ENCODE peak calls at places on chromosomes 16 and 17, in eight cellular contexts. U is stimulated activated CD8-positive, alpha-beta memory T cell treated with anti-CD3 and anti-CD28 coated beads, Interleukin-2, amount 100 ng/mL, for 48 hours; N is RWPE2; R is NCI-H345; L is activated CD4-positive, alpha-beta T cell treated with anti-CD3 and anti-CD28 coated beads, Interleukin-2, amount 50 U/mL, for 1 hour; P is HCT116; M is WTC11; K is MM.1S. O is an unnamed sample.
A peak's percentile ranks its signal among the peaks of the same experiment; 100 is the strongest.

GRCh38 chr17:63842173-63842539 is 329 bp downstream of the SMARCD2 start:
- DNase-seq in U (no peak), N (no peak), R (peak; percentile 45), L (no peak), P (no peak), M (peak; percentile 40), K (no peak), O (no peak)

GRCh38 chr16:4361944-4362311 is 9.7 kb upstream of the VASN start:
- DNase-seq in U (no peak), N (no peak), R (no peak), L (no peak), P (no peak), M (no peak), K (no peak), O (no peak)

GRCh38 chr17:51056813-51057510 is 63.7 kb downstream of the SPAG9 start:
- DNase-seq in U (no peak), N (no peak), R (peak; percentile 5), L (peak; percentile 9), P (peak; percentile 32), M (peak; percentile 40), K (peak; percentile 62), O (no peak)

GRCh38 chr17:5078106-5079028 is at the start of gene ZFP3:
- DNase-seq in U (peak; percentile 64), N (peak; percentile 74), R (peak; percentile 76), L (peak; percentile 57), P (no peak), M (peak; percentile 58), K (no peak), O (peak; percentile 61)

GRCh38 chr16:53502331-53503269 is at the start of gene AKTIP:
- DNase-seq in U (peak; percentile 57), N (no peak), R (peak; percentile 64), L (peak; percentile 34), P (no peak), M (peak; percentile 67), K (peak; percentile 72), O (no peak)

GRCh38 chr17:69417545-69418483 is 3.3 kb downstream of the MAP2K6 start:
- DNase-seq in U (no peak), N (no peak), R (no peak), L (no peak), P (no peak), M (no peak), K (no peak), O (no peak)

GRCh38 chr17:42920922-42921321 is 20.3 kb downstream of the G6PC1 start:
- DNase-seq in U (no peak), N (no peak), R (peak; percentile 32), L (no peak), P (no peak), M (no peak), K (peak; percentile 36), O (no peak)

GRCh38 chr17:45225964-45226530 is 4.4 kb downstream of the FMNL1 start:
- DNase-seq in U (peak; percentile 98), N (peak; percentile 69), R (no peak), L (peak; percentile 94), P (no peak), M (no peak), K (peak; percentile 96), O (peak; percentile 80)

GRCh38 chr17:6313835-6314234 is 121.1 kb downstream of the AIPL1 start:
- DNase-seq in U (no peak), N (no peak), R (no peak), L (no peak), P (no peak), M (peak; percentile 25), K (no peak), O (no peak)

GRCh38 chr16:4674926-4675530 is 18.3 kb upstream of the NUDT16L1 start:
- DNase-seq in U (no peak), N (no peak), R (no peak), L (no peak), P (no peak), M (no peak), K (no peak), O (no peak)

GRCh38 chr17:70855401-70856054 is 686.2 kb downstream of the KCNJ2 start:
- DNase-seq in U (no peak), N (no peak), R (peak; percentile 83), L (no peak), P (no peak), M (no peak), K (no peak), O (no peak)

GRCh38 chr16:67781548-67781921 is 24.8 kb downstream of the RANBP10 start:
- DNase-seq in U (no peak), N (no peak), R (no peak), L (no peak), P (no peak), M (no peak), K (no peak), O (no peak)

GRCh38 chr17:3009411-3009920 is 53.9 kb downstream of the OR1D5 start:
- DNase-seq in U (no peak), N (no peak), R (no peak), L (no peak), P (no peak), M (no peak), K (no peak), O (no peak)

GRCh38 chr16:8278181-8278580 is 312.1 kb downstream of the TMEM114 start:
- DNase-seq in U (no peak), N (no peak), R (no peak), L (no peak), P (no peak), M (no peak), K (no peak), O (no peak)